ENCODE peak calls at places on chromosome 13, in eight cellular contexts. One of them, this sample, is unnamed.
A peak's percentile ranks its signal among the peaks of the same experiment; 100 is the strongest.

GRCh38 chr13:103164239-103164638 is 98.0 kb upstream of the SLC10A2 start:
- DNase-seq in colonic mucosa: no peak
- DNase-seq in PC-3: no peak
- DNase-seq in CD4-positive, alpha-beta memory T cell: no peak
- DNase-seq in left ventricle myocardium inferior: no peak
- DNase-seq in thoracic aorta: no peak
- DNase-seq in ascending aorta: no peak
- DNase-seq in heart left ventricle: no peak
- DNase-seq in this sample: no peak

GRCh38 chr13:24043590-24044350 is 116.8 kb upstream of the SPATA13 start:
- DNase-seq in CD4-positive, alpha-beta memory T cell: no peak
- DNase-seq in PC-3: no peak
- DNase-seq in colonic mucosa: no peak
- DNase-seq in thoracic aorta: no peak
- DNase-seq in left ventricle myocardium inferior: no peak
- DNase-seq in heart left ventricle: no peak
- DNase-seq in ascending aorta: no peak
- DNase-seq in this sample: no peak

GRCh38 chr13:74248477-74248876 is 114.3 kb upstream of the KLF12 start:
- DNase-seq in left ventricle myocardium inferior: no peak
- DNase-seq in ascending aorta: no peak
- DNase-seq in colonic mucosa: no peak
- DNase-seq in CD4-positive, alpha-beta memory T cell: no peak
- DNase-seq in PC-3: no peak
- DNase-seq in heart left ventricle: no peak
- DNase-seq in thoracic aorta: no peak
- DNase-seq in this sample: no peak

GRCh38 chr13:110309661-110310524 is 2.8 kb downstream of the COL4A2 start:
- DNase-seq in ascending aorta: no peak
- DNase-seq in PC-3: no peak
- DNase-seq in CD4-positive, alpha-beta memory T cell: no peak
- DNase-seq in colonic mucosa: no peak
- DNase-seq in left ventricle myocardium inferior: no peak
- DNase-seq in heart left ventricle: no peak
- DNase-seq in thoracic aorta: no peak
- DNase-seq in this sample: no peak

GRCh38 chr13:25727250-25727649 is 324.6 kb downstream of the SHISA2 start:
- DNase-seq in thoracic aorta: no peak
- DNase-seq in heart left ventricle: no peak
- DNase-seq in colonic mucosa: peak; percentile 36
- DNase-seq in ascending aorta: no peak
- DNase-seq in CD4-positive, alpha-beta memory T cell: no peak
- DNase-seq in PC-3: peak; percentile 25
- DNase-seq in left ventricle myocardium inferior: no peak
- DNase-seq in this sample: no peak

GRCh38 chr13:94389544-94390351 is 89.7 kb downstream of the DCT start:
- DNase-seq in ascending aorta: no peak
- DNase-seq in thoracic aorta: no peak
- DNase-seq in CD4-positive, alpha-beta memory T cell: no peak
- DNase-seq in left ventricle myocardium inferior: no peak
- DNase-seq in PC-3: peak; percentile 41
- DNase-seq in colonic mucosa: no peak
- DNase-seq in heart left ventricle: no peak
- DNase-seq in this sample: no peak

GRCh38 chr13:96346846-96347367 is 257.0 kb downstream of the HS6ST3 start:
- DNase-seq in heart left ventricle: no peak
- DNase-seq in CD4-positive, alpha-beta memory T cell: no peak
- DNase-seq in colonic mucosa: no peak
- DNase-seq in thoracic aorta: no peak
- DNase-seq in PC-3: no peak
- DNase-seq in ascending aorta: no peak
- DNase-seq in left ventricle myocardium inferior: no peak
- DNase-seq in this sample: no peak

GRCh38 chr13:111534646-111535461 is 214.4 kb downstream of the TEX29 start:
- DNase-seq in CD4-positive, alpha-beta memory T cell: no peak
- DNase-seq in PC-3: no peak
- DNase-seq in thoracic aorta: no peak
- DNase-seq in heart left ventricle: no peak
- DNase-seq in left ventricle myocardium inferior: no peak
- DNase-seq in ascending aorta: no peak
- DNase-seq in colonic mucosa: no peak
- DNase-seq in this sample: no peak

GRCh38 chr13:20188649-20189553 is 3.8 kb downstream of the GJB2 start:
- DNase-seq in thoracic aorta: no peak
- DNase-seq in left ventricle myocardium inferior: no peak
- DNase-seq in PC-3: no peak
- DNase-seq in colonic mucosa: peak; percentile 39
- DNase-seq in ascending aorta: no peak
- DNase-seq in heart left ventricle: no peak
- DNase-seq in CD4-positive, alpha-beta memory T cell: no peak
- DNase-seq in this sample: no peak

GRCh38 chr13:36454962-36455361 is 22.7 kb downstream of the CCNA1 start:
- DNase-seq in CD4-positive, alpha-beta memory T cell: no peak
- DNase-seq in colonic mucosa: no peak
- DNase-seq in ascending aorta: no peak
- DNase-seq in PC-3: no peak
- DNase-seq in thoracic aorta: no peak
- DNase-seq in left ventricle myocardium inferior: no peak
- DNase-seq in heart left ventricle: no peak
- DNase-seq in this sample: no peak

GRCh38 chr13:88417801-88418200 is 746.6 kb downstream of the SLITRK5 start:
- DNase-seq in ascending aorta: no peak
- DNase-seq in heart left ventricle: no peak
- DNase-seq in colonic mucosa: no peak
- DNase-seq in PC-3: no peak
- DNase-seq in thoracic aorta: no peak
- DNase-seq in CD4-positive, alpha-beta memory T cell: no peak
- DNase-seq in left ventricle myocardium inferior: no peak
- DNase-seq in this sample: no peak

GRCh38 chr13:114049026-114049425 is 75.2 kb upstream of the C13orf46 start:
- DNase-seq in ascending aorta: no peak
- DNase-seq in CD4-positive, alpha-beta memory T cell: peak; percentile 43
- DNase-seq in thoracic aorta: no peak
- DNase-seq in heart left ventricle: peak; percentile 22
- DNase-seq in left ventricle myocardium inferior: no peak
- DNase-seq in colonic mucosa: peak; percentile 59
- DNase-seq in PC-3: no peak
- DNase-seq in this sample: no peak

GRCh38 chr13:58434943-58435342 is 803.4 kb downstream of the PCDH17 start:
- DNase-seq in PC-3: no peak
- DNase-seq in ascending aorta: no peak
- DNase-seq in left ventricle myocardium inferior: no peak
- DNase-seq in colonic mucosa: no peak
- DNase-seq in thoracic aorta: no peak
- DNase-seq in heart left ventricle: no peak
- DNase-seq in CD4-positive, alpha-beta memory T cell: no peak
- DNase-seq in this sample: no peak

GRCh38 chr13:28679628-28680027 is 20.7 kb downstream of the POMP start:
- DNase-seq in thoracic aorta: no peak
- DNase-seq in CD4-positive, alpha-beta memory T cell: no peak
- DNase-seq in heart left ventricle: no peak
- DNase-seq in left ventricle myocardium inferior: no peak
- DNase-seq in ascending aorta: no peak
- DNase-seq in colonic mucosa: no peak
- DNase-seq in PC-3: peak; percentile 35
- DNase-seq in this sample: no peak

GRCh38 chr13:23628765-23629565 is 58.8 kb downstream of the TNFRSF19 start:
- DNase-seq in left ventricle myocardium inferior: no peak
- DNase-seq in heart left ventricle: no peak
- DNase-seq in ascending aorta: no peak
- DNase-seq in thoracic aorta: no peak
- DNase-seq in CD4-positive, alpha-beta memory T cell: no peak
- DNase-seq in colonic mucosa: no peak
- DNase-seq in PC-3: no peak
- DNase-seq in this sample: no peak

GRCh38 chr13:47250141-47250540 is 353.3 kb upstream of the HTR2A start:
- DNase-seq in left ventricle myocardium inferior: no peak
- DNase-seq in heart left ventricle: no peak
- DNase-seq in thoracic aorta: peak; percentile 6
- DNase-seq in ascending aorta: no peak
- DNase-seq in CD4-positive, alpha-beta memory T cell: no peak
- DNase-seq in PC-3: peak; percentile 71
- DNase-seq in colonic mucosa: no peak
- DNase-seq in this sample: peak; percentile 63

GRCh38 chr13:80883545-80883944 is 542.6 kb upstream of the SPRY2 start:
- DNase-seq in ascending aorta: no peak
- DNase-seq in colonic mucosa: no peak
- DNase-seq in thoracic aorta: no peak
- DNase-seq in PC-3: no peak
- DNase-seq in CD4-positive, alpha-beta memory T cell: no peak
- DNase-seq in heart left ventricle: no peak
- DNase-seq in left ventricle myocardium inferior: no peak
- DNase-seq in this sample: no peak

GRCh38 chr13:79490326-79490725 is 9.4 kb downstream of the NDFIP2 start:
- DNase-seq in PC-3: no peak
- DNase-seq in colonic mucosa: no peak
- DNase-seq in heart left ventricle: no peak
- DNase-seq in ascending aorta: no peak
- DNase-seq in CD4-positive, alpha-beta memory T cell: no peak
- DNase-seq in left ventricle myocardium inferior: no peak
- DNase-seq in thoracic aorta: no peak
- DNase-seq in this sample: no peak

GRCh38 chr13:79492918-79493594 is 12.1 kb downstream of the NDFIP2 start:
- DNase-seq in CD4-positive, alpha-beta memory T cell: no peak
- DNase-seq in thoracic aorta: no peak
- DNase-seq in left ventricle myocardium inferior: no peak
- DNase-seq in ascending aorta: no peak
- DNase-seq in colonic mucosa: no peak
- DNase-seq in heart left ventricle: no peak
- DNase-seq in PC-3: no peak
- DNase-seq in this sample: no peak

GRCh38 chr13:79490846-79491245 is 9.9 kb downstream of the NDFIP2 start:
- DNase-seq in colonic mucosa: no peak
- DNase-seq in heart left ventricle: no peak
- DNase-seq in thoracic aorta: no peak
- DNase-seq in CD4-positive, alpha-beta memory T cell: no peak
- DNase-seq in ascending aorta: no peak
- DNase-seq in left ventricle myocardium inferior: no peak
- DNase-seq in PC-3: no peak
- DNase-seq in this sample: no peak

GRCh38 chr13:79492313-79492798 is 11.4 kb downstream of the NDFIP2 start:
- DNase-seq in colonic mucosa: no peak
- DNase-seq in left ventricle myocardium inferior: no peak
- DNase-seq in PC-3: no peak
- DNase-seq in ascending aorta: no peak
- DNase-seq in heart left ventricle: no peak
- DNase-seq in CD4-positive, alpha-beta memory T cell: no peak
- DNase-seq in thoracic aorta: no peak
- DNase-seq in this sample: peak; percentile 32

GRCh38 chr13:79491715-79492114 is 10.8 kb downstream of the NDFIP2 start:
- DNase-seq in CD4-positive, alpha-beta memory T cell: no peak
- DNase-seq in ascending aorta: no peak
- DNase-seq in left ventricle myocardium inferior: no peak
- DNase-seq in colonic mucosa: no peak
- DNase-seq in heart left ventricle: no peak
- DNase-seq in thoracic aorta: no peak
- DNase-seq in PC-3: peak; percentile 62
- DNase-seq in this sample: peak; percentile 95
- H3K4me1 ChIP-seq in CD4-positive, alpha-beta memory T cell: peaks cover 16% of the 10 kb centered on the region
- H3K4me1 ChIP-seq in ascending aorta: no peaks in the 10 kb centered on the region
- H3K4me1 ChIP-seq in left ventricle myocardium inferior: peaks cover 39% of the 10 kb centered on the region
- H3K4me1 ChIP-seq in colonic mucosa: peaks cover 9% of the 10 kb centered on the region
- H3K4me1 ChIP-seq in heart left ventricle: peaks cover 4% of the 10 kb centered on the region
- H3K4me1 ChIP-seq in thoracic aorta: peaks cover 8% of the 10 kb centered on the region
- H3K4me1 ChIP-seq in PC-3: peaks cover 23% of the 10 kb centered on the region
- H3K4me1 ChIP-seq in this sample: peaks cover 55% of the 10 kb centered on the region

DNA sequence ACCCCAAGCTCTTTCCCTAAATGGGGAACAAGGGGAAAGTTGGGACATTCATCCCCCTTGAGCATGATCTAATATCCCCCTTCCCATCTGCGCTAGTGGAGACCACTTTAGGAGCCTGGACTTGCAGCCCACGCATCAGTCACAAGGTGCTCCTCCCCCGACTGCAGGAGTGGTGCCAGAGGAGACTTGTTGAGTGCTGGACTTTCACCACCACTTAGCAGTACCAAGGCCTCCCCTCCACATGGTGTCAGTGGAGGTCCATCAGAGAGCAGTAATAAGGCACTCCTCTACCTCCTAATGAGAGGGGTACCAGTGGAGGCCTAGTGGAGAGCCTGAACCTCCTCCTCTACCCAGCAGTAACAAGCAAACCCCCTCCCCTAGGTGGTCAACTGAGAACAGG is 22.5 kb downstream of the CAB39L start:
- DNase-seq in ascending aorta: no peak
- DNase-seq in PC-3: peak; percentile 29
- DNase-seq in CD4-positive, alpha-beta memory T cell: peak; percentile 19
- DNase-seq in colonic mucosa: no peak
- DNase-seq in left ventricle myocardium inferior: no peak
- DNase-seq in thoracic aorta: no peak
- DNase-seq in heart left ventricle: no peak
- DNase-seq in this sample: peak; percentile 3
- H3K27ac ChIP-seq in ascending aorta: no peak overlapping the region
- H3K27ac ChIP-seq in PC-3: no peak overlapping the region
- H3K27ac ChIP-seq in CD4-positive, alpha-beta memory T cell: no peak overlapping the region
- H3K27ac ChIP-seq in colonic mucosa: no peak overlapping the region
- H3K27ac ChIP-seq in left ventricle myocardium inferior: no peak overlapping the region
- H3K27ac ChIP-seq in thoracic aorta: no peak overlapping the region
- H3K27ac ChIP-seq in heart left ventricle: no peak overlapping the region
- H3K27ac ChIP-seq in this sample: no peak overlapping the region

DNA sequence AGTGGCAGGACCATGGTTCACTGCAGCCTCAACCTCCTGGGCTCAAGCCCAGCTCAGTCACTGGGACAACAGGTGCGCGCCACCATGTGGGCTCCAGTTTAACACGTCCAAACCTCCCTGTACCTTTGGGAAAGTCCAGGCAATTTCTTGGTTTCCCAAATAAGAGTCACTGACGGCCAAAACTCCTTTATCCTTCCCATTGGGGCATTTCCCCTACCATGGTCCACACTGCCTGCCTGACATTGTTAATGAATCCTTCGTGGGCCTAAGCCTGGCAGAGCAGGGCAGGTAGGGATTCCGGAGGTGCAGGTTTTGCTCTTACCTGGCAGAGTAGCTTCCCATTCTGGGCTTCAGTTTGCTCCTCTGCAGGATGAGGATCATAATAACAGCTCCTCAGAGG is 66.2 kb upstream of the TM9SF2 start:
- DNase-seq in heart left ventricle: no peak
- DNase-seq in colonic mucosa: no peak
- DNase-seq in left ventricle myocardium inferior: no peak
- DNase-seq in PC-3: no peak
- DNase-seq in thoracic aorta: no peak
- DNase-seq in CD4-positive, alpha-beta memory T cell: no peak
- DNase-seq in ascending aorta: no peak
- DNase-seq in this sample: no peak
- H3K4me1 ChIP-seq in heart left ventricle: peaks cover 6% of the 10 kb centered on the region
- H3K4me1 ChIP-seq in colonic mucosa: no peaks in the 10 kb centered on the region
- H3K4me1 ChIP-seq in left ventricle myocardium inferior: peaks cover 17% of the 10 kb centered on the region
- H3K4me1 ChIP-seq in PC-3: peaks cover 17% of the 10 kb centered on the region
- H3K4me1 ChIP-seq in thoracic aorta: no peaks in the 10 kb centered on the region
- H3K4me1 ChIP-seq in CD4-positive, alpha-beta memory T cell: peaks cover 57% of the 10 kb centered on the region
- H3K4me1 ChIP-seq in ascending aorta: no peaks in the 10 kb centered on the region
- H3K4me1 ChIP-seq in this sample: peaks cover 10% of the 10 kb centered on the region

DNA sequence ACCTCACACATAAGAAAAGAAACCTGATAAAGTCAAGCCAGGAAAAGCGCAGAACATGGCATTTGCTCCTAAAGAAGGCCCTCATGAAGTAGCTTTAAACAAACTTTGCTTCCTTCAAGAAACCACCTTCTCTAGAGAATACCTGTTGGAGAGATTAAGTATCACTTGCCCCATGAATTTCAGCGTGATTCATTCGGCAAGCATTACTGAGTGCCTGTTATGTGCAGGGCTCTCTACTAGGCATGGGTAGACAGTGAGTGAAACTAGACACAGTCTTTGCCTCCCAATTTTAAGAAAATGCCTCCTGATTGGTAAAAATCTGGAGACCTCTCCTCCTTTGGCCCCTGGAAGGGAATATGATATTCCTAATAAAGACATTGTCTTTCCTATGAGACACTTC is 475.8 kb upstream of the NBEA start:
- DNase-seq in thoracic aorta: no peak
- DNase-seq in left ventricle myocardium inferior: no peak
- DNase-seq in colonic mucosa: no peak
- DNase-seq in ascending aorta: no peak
- DNase-seq in CD4-positive, alpha-beta memory T cell: no peak
- DNase-seq in heart left ventricle: no peak
- DNase-seq in PC-3: peak; percentile 20
- DNase-seq in this sample: peak; percentile 45
- H3K27ac ChIP-seq in thoracic aorta: no peak overlapping the region
- H3K27ac ChIP-seq in left ventricle myocardium inferior: no peak overlapping the region
- H3K27ac ChIP-seq in colonic mucosa: no peak overlapping the region
- H3K27ac ChIP-seq in ascending aorta: no peak overlapping the region
- H3K27ac ChIP-seq in CD4-positive, alpha-beta memory T cell: no peak overlapping the region
- H3K27ac ChIP-seq in heart left ventricle: no peak overlapping the region
- H3K27ac ChIP-seq in PC-3: no peak overlapping the region
- H3K27ac ChIP-seq in this sample: no peak overlapping the region

This sample was measured in mammary epithelial cell.